ENCODE peak calls at places on chromosomes 1 and 21, in five cellular contexts. R, X, A, U and Q are unnamed samples.

GRCh38 chr1:156475568-156476500 is 24.7 kb downstream of the MEF2D start:
- DNase-seq in U (peak), A (peak), R (no peak), X (no peak), Q (peak)

GRCh38 chr1:8419861-8420260 is 101.9 kb downstream of the SLC45A1 start:
- DNase-seq in A (no peak), U (no peak), X (no peak), R (no peak), Q (no peak)

GRCh38 chr1:63617450-63617849 is 24.2 kb downstream of the PGM1 start:
- DNase-seq in U (no peak), A (no peak), X (no peak), R (no peak), Q (no peak)

GRCh38 chr1:9093581-9093980 is 24.1 kb upstream of the SLC2A5 start:
- DNase-seq in R (no peak), U (no peak), A (no peak), X (no peak), Q (no peak)

GRCh38 chr1:15197591-15198447 is 44.3 kb downstream of the TMEM51 start:
- DNase-seq in X (no peak), U (no peak), R (no peak), A (no peak), Q (peak)

GRCh38 chr1:236160540-236161127 is 18.3 kb downstream of the GPR137B start:
- DNase-seq in R (no peak), X (no peak), U (no peak), A (no peak), Q (no peak)

GRCh38 chr21:33403128-33403785 is at the start of gene IFNGR2:
- DNase-seq in R (no peak), A (no peak), X (no peak), U (peak), Q (no peak)

GRCh38 chr1:206445861-206446495 is 24.3 kb upstream of the IKBKE start:
- DNase-seq in A (no peak), R (no peak), X (no peak), U (peak), Q (no peak)

GRCh38 chr1:42335809-42336518 is 929 bp upstream of the FOXJ3 start:
- DNase-seq in R (no peak), X (peak), A (no peak), U (no peak), Q (no peak)

GRCh38 chr1:119449964-119450363 is 35.0 kb downstream of the HSD3B2 start:
- DNase-seq in R (no peak), X (no peak), U (no peak), A (no peak), Q (no peak)

GRCh38 chr1:195763907-195764183 is 844.4 kb downstream of the KCNT2 start:
- DNase-seq in A (no peak), X (no peak), R (no peak), U (no peak), Q (no peak)

GRCh38 chr1:17559618-17560419 is 20.3 kb downstream of the ARHGEF10L start:
- DNase-seq in A (no peak), X (no peak), U (no peak), R (no peak), Q (no peak)

GRCh38 chr1:46522184-46522968 is 29.1 kb downstream of the KNCN start:
- DNase-seq in U (no peak), A (no peak), X (peak), R (no peak), Q (peak)

GRCh38 chr1:6686294-6686693 is 15.3 kb downstream of the DNAJC11 start:
- DNase-seq in A (no peak), X (no peak), U (no peak), R (no peak), Q (no peak)

GRCh38 chr1:238951809-238952208 is 434.6 kb upstream of the CHRM3 start:
- DNase-seq in R (no peak), U (no peak), X (peak), A (no peak), Q (no peak)

GRCh38 chr1:19814244-19814661 is 830 bp downstream of the RNF186 start:
- DNase-seq in U (no peak), R (no peak), A (no peak), X (no peak), Q (no peak)

GRCh38 chr21:31618696-31619430 is 40.6 kb upstream of the SOD1 start:
- DNase-seq in U (no peak), X (no peak), A (no peak), R (no peak), Q (no peak)

GRCh38 chr1:59699227-59699847 is 115.4 kb upstream of the HOOK1 start:
- DNase-seq in U (peak), R (no peak), X (peak), A (no peak), Q (no peak)

GRCh38 chr1:151616505-151616849 is 4.6 kb downstream of the SNX27 start:
- DNase-seq in R (no peak), X (no peak), A (no peak), U (no peak), Q (no peak)

GRCh38 chr1:161013591-161014513 is 7.1 kb downstream of the F11R start:
- DNase-seq in U (no peak), A (peak), R (peak), X (no peak), Q (peak)

GRCh38 chr1:238961790-238962189 is 424.6 kb upstream of the CHRM3 start:
- DNase-seq in A (no peak), U (no peak), X (no peak), R (no peak), Q (no peak)